ENCODE peak calls at places on chromosome 22, in four cellular contexts. E, V, H and P are unnamed samples.

GRCh38 chr22:17121235-17122195 is at the start of gene TMEM121B:
- DNase-seq in E (no peak), H (peak), V (peak), P (peak)

GRCh38 chr22:29308791-29309262 is 2.4 kb downstream of the GAS2L1 start:
- DNase-seq in V (no peak), E (peak), H (no peak), P (no peak)

GRCh38 chr22:38540731-38541130 is 29.3 kb downstream of the DMC1 start:
- DNase-seq in H (no peak), E (no peak), V (no peak), P (no peak)

GRCh38 chr22:17724241-17724640 is 50.0 kb downstream of the BID start:
- DNase-seq in V (no peak), H (no peak), E (no peak), P (no peak)

GRCh38 chr22:40042312-40042711 is 47.6 kb downstream of the FAM83F start:
- DNase-seq in H (no peak), V (no peak), E (no peak), P (no peak)

GRCh38 chr22:42300286-42301071 is 30.0 kb upstream of the TCF20 start:
- DNase-seq in H (peak), V (no peak), E (peak), P (no peak)

GRCh38 chr22:50015451-50016307 is 3.1 kb upstream of the IL17REL start:
- DNase-seq in V (no peak), E (no peak), H (peak), P (no peak)

GRCh38 chr22:49648053-49648452 is 179.6 kb downstream of the BRD1 start:
- DNase-seq in E (no peak), V (no peak), H (no peak), P (no peak)

GRCh38 chr22:32949719-32950118 is 108.5 kb downstream of the SYN3 start:
- DNase-seq in E (no peak), V (no peak), H (peak), P (no peak)

GRCh38 chr22:30421695-30422480 is 3.7 kb upstream of the MTFP1 start:
- DNase-seq in E (no peak), V (no peak), H (peak), P (no peak)

GRCh38 chr22:40714514-40714966 is 35.3 kb downstream of the MCHR1 start:
- DNase-seq in V (peak), H (peak), E (no peak), P (no peak)

GRCh38 chr22:25372000-25372595 is 152.7 kb downstream of the CRYBB2 start:
- DNase-seq in V (no peak), E (no peak), H (no peak), P (no peak)

GRCh38 chr22:50129121-50129734 is 39.4 kb downstream of the MOV10L1 start:
- DNase-seq in V (peak), H (no peak), E (no peak), P (peak)

GRCh38 chr22:42814215-42814614 is 42.9 kb downstream of the ARFGAP3 start:
- DNase-seq in V (no peak), H (no peak), E (no peak), P (peak)

GRCh38 chr22:20282901-20283673 is 15.0 kb upstream of the RTN4R start:
- DNase-seq in H (no peak), V (no peak), E (no peak), P (no peak)

GRCh38 chr22:42905702-42906183 is 48.7 kb upstream of the ARFGAP3 start:
- DNase-seq in V (peak), E (no peak), H (no peak), P (peak)

GRCh38 chr22:38110863-38111852 is 674 bp upstream of the BAIAP2L2 start:
- DNase-seq in H (peak), V (no peak), E (no peak), P (no peak)

GRCh38 chr22:36368359-36368983 is 19.3 kb downstream of the MYH9 start:
- DNase-seq in E (no peak), H (peak), V (no peak), P (no peak)

GRCh38 chr22:47057916-47058585 is 295.6 kb downstream of the TBC1D22A start:
- DNase-seq in V (no peak), E (no peak), H (no peak), P (no peak)

GRCh38 chr22:25120761-25121212 is 78.9 kb upstream of the CRYBB3 start:
- DNase-seq in H (peak), V (no peak), E (no peak), P (no peak)

GRCh38 chr22:27197071-27197470 is 539.7 kb downstream of the MIAT start:
- DNase-seq in E (no peak), H (no peak), V (no peak), P (no peak)

GRCh38 chr22:41801147-41801819 is 804 bp downstream of the CCDC134 start:
- DNase-seq in H (no peak), V (no peak), E (no peak), P (no peak)

GRCh38 chr22:36870250-36870649 is 9.4 kb downstream of the NCF4 start:
- DNase-seq in H (no peak), V (no peak), E (no peak), P (no peak)